ENCODE peak calls at places on chromosomes 6 and 20, in eight cellular contexts. O, N, A, Q, M, C, D and F are unnamed samples.

GRCh38 chr6:30107756-30108155 is 5.1 kb downstream of the TRIM31 start:
- DNase-seq in M (no peak), N (no peak), D (no peak), A (no peak), C (no peak), Q (no peak), O (no peak), F (no peak)

GRCh38 chr6:163904161-163904560 is 489.6 kb downstream of the QKI start:
- DNase-seq in D (no peak), O (no peak), A (no peak), Q (peak), M (no peak), C (no peak), N (no peak), F (no peak)

GRCh38 chr6:135932651-135933050 is 81.2 kb downstream of the PDE7B start:
- DNase-seq in A (no peak), O (no peak), N (no peak), D (no peak), Q (no peak), C (no peak), M (peak), F (no peak)

GRCh38 chr6:41167173-41167963 is 4.5 kb upstream of the TREM2 start:
- DNase-seq in M (no peak), Q (peak), O (no peak), C (no peak), A (no peak), N (no peak), D (no peak), F (no peak)

GRCh38 chr20:32871622-32872160 is 13.0 kb downstream of the EFCAB8 start:
- DNase-seq in M (no peak), C (no peak), A (no peak), N (no peak), D (no peak), Q (no peak), O (no peak), F (no peak)

GRCh38 chr6:22353036-22353560 is 56.3 kb upstream of the PRL start:
- DNase-seq in A (no peak), D (no peak), Q (no peak), M (no peak), O (no peak), C (no peak), N (no peak), F (no peak)

GRCh38 chr6:76052314-76052713 is 20.1 kb downstream of the IMPG1 start:
- DNase-seq in A (no peak), C (no peak), D (no peak), O (no peak), N (no peak), M (no peak), Q (no peak), F (no peak)

GRCh38 chr6:12735786-12736185 is 19.2 kb downstream of the PHACTR1 start:
- DNase-seq in C (no peak), D (no peak), N (no peak), M (no peak), Q (no peak), O (no peak), A (no peak), F (no peak)

GRCh38 chr20:32536861-32537656 is 48.1 kb downstream of the NOL4L start:
- DNase-seq in N (no peak), C (peak), Q (no peak), O (no peak), M (peak), A (peak), D (peak), F (no peak)

GRCh38 chr6:14320342-14320741 is 202.8 kb downstream of the CD83 start:
- DNase-seq in M (no peak), A (no peak), Q (no peak), N (no peak), O (no peak), C (no peak), D (no peak), F (no peak)

GRCh38 chr20:47304287-47304686 is 52.2 kb downstream of the ZMYND8 start:
- DNase-seq in O (peak), M (no peak), N (no peak), Q (peak), C (no peak), D (no peak), A (no peak), F (no peak)

GRCh38 chr6:118574051-118574865 is 26.2 kb downstream of the PLN start:
- DNase-seq in D (no peak), C (no peak), Q (peak), N (no peak), O (peak), M (no peak), A (no peak), F (no peak)

GRCh38 chr20:22825546-22825945 is 209.6 kb upstream of the SSTR4 start:
- DNase-seq in N (no peak), A (no peak), D (no peak), Q (no peak), C (no peak), M (no peak), O (no peak), F (no peak)

GRCh38 chr6:155528982-155529453 is 73.4 kb upstream of the NOX3 start:
- DNase-seq in O (peak), D (no peak), N (peak), M (no peak), Q (peak), C (no peak), A (no peak), F (peak)

GRCh38 chr6:41509596-41509995 is 36.6 kb upstream of the FOXP4 start:
- DNase-seq in O (no peak), C (no peak), M (no peak), D (no peak), N (no peak), A (no peak), Q (no peak), F (no peak)

DNA sequence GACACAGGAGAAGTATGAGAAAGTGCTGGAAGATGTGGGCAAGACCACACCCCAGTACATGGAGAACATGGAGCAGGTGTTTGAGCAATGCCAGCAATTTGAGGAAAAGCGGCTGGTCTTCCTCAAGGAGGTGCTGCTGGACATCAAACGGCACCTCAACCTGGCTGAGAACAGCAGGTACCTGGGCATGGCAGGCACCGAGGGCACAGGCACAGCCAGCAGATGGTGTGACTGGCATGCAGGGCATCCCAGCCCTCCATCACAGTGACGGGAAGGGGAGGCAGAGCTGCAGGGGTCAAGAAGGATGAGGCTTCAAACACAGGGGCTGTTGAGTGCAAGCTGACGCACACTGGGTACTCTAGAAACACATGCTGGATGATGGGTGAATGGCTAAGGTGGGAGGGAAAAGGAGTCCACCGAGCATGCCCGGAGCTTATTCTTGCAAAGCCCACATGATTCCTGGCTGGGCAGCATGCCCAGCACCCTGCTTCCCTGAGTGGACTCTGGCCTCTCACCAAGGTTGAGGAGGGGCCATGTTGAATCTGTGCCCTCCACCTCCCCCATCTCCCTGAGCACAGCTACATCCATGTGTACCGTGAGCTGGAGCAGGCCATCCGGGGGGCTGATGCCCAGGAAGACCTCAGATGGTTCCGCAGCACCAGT is 26.3 kb downstream of the SPDEF start:
- DNase-seq in A (peak), M (peak), D (no peak), C (no peak), N (no peak), O (peak), Q (no peak), F (peak)
- TF ChIP-seq CTCF in A (no peak), M (peak), D (no peak), C (no peak), N (no peak), O (no peak), Q (no peak), F (peak)

GRCh38 chr6:32852844-32853540 is 512 bp downstream of the TAP1 start:
- DNase-seq in Q (peak), D (peak), C (peak), A (peak), O (peak), N (no peak), M (peak), F (no peak)

GRCh38 chr6:32852018-32852843 is 1.3 kb downstream of the TAP1 start:
- DNase-seq in O (no peak), C (peak), D (no peak), A (no peak), Q (no peak), N (no peak), M (no peak), F (no peak)

GRCh38 chr6:32855467-32856174 is 1.6 kb downstream of the PSMB9 start:
- DNase-seq in N (no peak), C (no peak), Q (no peak), O (no peak), A (no peak), M (no peak), D (no peak), F (no peak)

GRCh38 chr6:32853541-32854375 is at the start of the genes PSMB9 and TAP1:
- DNase-seq in D (peak), N (no peak), O (peak), Q (peak), A (peak), M (peak), C (peak), F (peak)

GRCh38 chr6:32854376-32855178 is 585 bp downstream of the PSMB9 start:
- DNase-seq in A (peak), M (no peak), D (peak), N (no peak), C (no peak), O (no peak), Q (peak), F (no peak)
- TF ChIP-seq CTCF in A (no peak), M (no peak), D (no peak), N (no peak), C (no peak), O (no peak), Q (no peak), F (no peak)

GRCh38 chr6:90691823-90692222 is 105.0 kb upstream of the MAP3K7 start:
- DNase-seq in O (no peak), M (no peak), Q (no peak), A (no peak), C (no peak), D (no peak), N (no peak), F (no peak)
- TF ChIP-seq CTCF in O (no peak), M (peak), Q (no peak), A (no peak), C (no peak), D (no peak), N (peak), F (peak)

GRCh38 chr6:28349892-28350737 is at the start of gene ZKSCAN3:
- DNase-seq in D (peak), C (peak), N (no peak), A (peak), M (peak), Q (peak), O (peak), F (no peak)
- TF ChIP-seq CTCF in D (no peak), C (no peak), N (no peak), A (no peak), M (no peak), Q (no peak), O (no peak), F (no peak)